ENCODE peak calls at places on chromosomes 6 and 20, in eight cellular contexts. X, Z, P, R, O, T, Y and G are unnamed samples.

GRCh38 chr6:4130357-4130987 is 4.9 kb downstream of the ECI2 start:
- DNase-seq in R (no peak), Y (no peak), O (no peak), Z (no peak), X (no peak), P (no peak), T (peak), G (no peak)

GRCh38 chr20:23436681-23437080 is 2.8 kb upstream of the CSTL1 start:
- DNase-seq in T (no peak), Z (no peak), O (no peak), R (no peak), X (no peak), Y (peak), P (no peak), G (no peak)

GRCh38 chr6:83467620-83468036 is 36.8 kb upstream of the ME1 start:
- DNase-seq in P (no peak), X (no peak), T (no peak), Y (no peak), Z (peak), O (no peak), R (no peak), G (no peak)

GRCh38 chr20:61813791-61814190 is 251.9 kb downstream of the TAF4 start:
- DNase-seq in Y (no peak), O (no peak), Z (no peak), X (no peak), P (no peak), T (no peak), R (no peak), G (no peak)

GRCh38 chr6:40256831-40257230 is 322.6 kb upstream of the MOCS1 start:
- DNase-seq in R (no peak), X (no peak), P (no peak), O (no peak), Y (no peak), Z (no peak), T (no peak), G (no peak)

GRCh38 chr6:30154709-30155521 is 6.1 kb downstream of the TRIM10 start:
- DNase-seq in T (peak), R (no peak), Z (no peak), O (peak), P (peak), X (peak), Y (no peak), G (peak)

GRCh38 chr20:17654649-17655285 is 27.3 kb downstream of the RRBP1 start:
- DNase-seq in X (no peak), R (peak), Z (peak), T (peak), O (no peak), P (no peak), Y (peak), G (peak)

GRCh38 chr20:42063176-42063575 is 445.0 kb upstream of the CHD6 start:
- DNase-seq in Z (no peak), T (no peak), X (no peak), P (no peak), O (no peak), Y (no peak), R (no peak), G (no peak)

GRCh38 chr6:139762587-139763031 is 388.2 kb upstream of the CITED2 start:
- DNase-seq in T (no peak), R (no peak), X (no peak), Z (no peak), O (no peak), P (peak), Y (no peak), G (no peak)

GRCh38 chr6:26328265-26328844 is 36.6 kb upstream of the BTN3A2 start:
- DNase-seq in X (no peak), P (no peak), T (no peak), R (no peak), Z (no peak), O (no peak), Y (peak), G (no peak)

GRCh38 chr6:15892369-15892768 is 229.5 kb upstream of the DTNBP1 start:
- DNase-seq in R (no peak), X (no peak), Y (no peak), P (peak), Z (no peak), T (no peak), O (no peak), G (no peak)

GRCh38 chr6:96520039-96520850 is 1.4 kb upstream of the UFL1 start:
- DNase-seq in R (no peak), O (no peak), Y (peak), Z (no peak), X (peak), P (no peak), T (peak), G (peak)

GRCh38 chr20:36208257-36208656 is 28.0 kb upstream of the AAR2 start:
- DNase-seq in X (no peak), O (no peak), T (no peak), Z (no peak), P (no peak), Y (peak), R (no peak), G (no peak)

GRCh38 chr6:155778336-155778735 is 322.7 kb upstream of the NOX3 start:
- DNase-seq in P (no peak), Z (no peak), O (no peak), R (no peak), Y (no peak), T (no peak), X (no peak), G (no peak)

GRCh38 chr6:125307150-125307838 is 5.5 kb upstream of the HDDC2 start:
- DNase-seq in Y (no peak), X (no peak), T (no peak), Z (no peak), O (peak), R (no peak), P (no peak), G (peak)

GRCh38 chr6:22785036-22785435 is 215.7 kb downstream of the HDGFL1 start:
- DNase-seq in T (no peak), Z (no peak), O (no peak), Y (no peak), P (no peak), X (peak), R (peak), G (no peak)

GRCh38 chr20:22623211-22623610 is 38.8 kb upstream of the FOXA2 start:
- DNase-seq in T (no peak), Z (no peak), R (no peak), Y (peak), X (no peak), P (no peak), O (no peak), G (no peak)

GRCh38 chr6:33082702-33083101 is 6.9 kb downstream of the HLA-DPB1 start:
- DNase-seq in Z (peak), Y (peak), P (peak), X (no peak), T (no peak), O (no peak), R (peak), G (no peak)

GRCh38 chr6:105181981-105182515 is 2.2 kb upstream of the POPDC3 start:
- DNase-seq in X (no peak), P (no peak), Y (peak), T (no peak), O (no peak), R (no peak), Z (no peak), G (no peak)

GRCh38 chr20:62787866-62788265 is 8.4 kb upstream of the MRGBP start:
- DNase-seq in O (no peak), Z (no peak), X (no peak), Y (no peak), R (no peak), T (no peak), P (no peak), G (no peak)

GRCh38 chr6:109799664-109800063 is 108.6 kb downstream of the FIG4 start:
- DNase-seq in X (no peak), T (no peak), P (no peak), O (no peak), Y (no peak), Z (no peak), R (no peak), G (peak)

GRCh38 chr20:39479196-39479810 is 517.2 kb downstream of the DHX35 start:
- DNase-seq in Z (no peak), Y (no peak), T (no peak), O (no peak), X (no peak), R (no peak), P (no peak), G (no peak)

GRCh38 chr20:61185181-61185580 is 66.9 kb upstream of the CDH4 start:
- DNase-seq in P (no peak), Y (no peak), T (no peak), O (peak), X (no peak), Z (no peak), R (no peak), G (peak)

GRCh38 chr6:2593167-2593566 is 157.6 kb downstream of the MYLK4 start:
- DNase-seq in Z (no peak), O (no peak), Y (no peak), P (no peak), R (no peak), T (no peak), X (no peak), G (no peak)

GRCh38 chr20:52524865-52525264 is 333.3 kb upstream of the ZFP64 start:
- DNase-seq in Y (no peak), X (peak), T (no peak), P (peak), O (no peak), R (no peak), Z (no peak), G (no peak)

GRCh38 chr6:15369838-15370237 is 124.0 kb downstream of the JARID2 start:
- DNase-seq in O (no peak), X (no peak), Z (no peak), R (no peak), T (no peak), Y (no peak), P (peak), G (no peak)

DNA sequence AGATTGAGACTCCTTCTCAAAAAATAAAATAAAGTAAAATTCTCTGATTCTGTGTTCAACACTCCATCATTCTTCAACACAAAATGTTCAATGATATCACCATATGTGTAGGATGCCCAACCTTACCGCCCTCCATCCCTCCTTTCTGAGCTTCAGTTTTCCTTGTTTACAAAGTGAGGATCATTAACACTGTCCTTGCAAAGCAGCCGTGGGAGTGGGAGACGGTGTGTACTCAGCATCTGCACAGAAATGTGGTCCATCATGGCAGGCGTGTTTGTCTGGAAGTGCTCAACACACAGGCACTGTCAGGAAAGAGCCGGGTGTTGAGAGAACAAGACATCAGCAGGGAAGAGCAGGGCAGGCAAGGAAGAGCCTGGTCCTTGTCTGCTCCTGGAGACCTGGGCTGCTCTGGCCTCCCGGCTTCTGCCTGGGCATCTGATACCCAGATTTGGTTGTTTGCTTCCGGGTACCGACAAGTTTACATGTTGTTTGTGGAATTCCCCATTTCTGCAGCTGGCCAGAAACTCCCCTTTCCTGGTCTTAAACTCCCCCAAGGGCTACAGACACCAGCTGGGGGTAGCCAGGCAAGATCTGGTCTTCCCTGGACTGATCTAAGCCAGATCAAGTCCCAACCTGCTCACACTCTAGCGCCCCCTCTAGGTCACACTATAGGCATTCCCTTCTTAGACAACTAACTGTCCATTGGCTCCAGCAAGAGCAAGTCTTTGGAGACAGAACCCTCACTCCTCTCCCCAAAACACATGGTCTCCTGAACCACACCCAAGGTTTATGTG is 26.7 kb upstream of the TTPAL start:
- DNase-seq in Y (peak), R (peak), Z (no peak), T (peak), P (no peak), X (no peak), O (no peak), G (no peak)
- TF ChIP-seq CTCF in Y (peak), R (peak), Z (no peak), T (no peak), P (peak), X (no peak), O (peak), G (no peak)

DNA sequence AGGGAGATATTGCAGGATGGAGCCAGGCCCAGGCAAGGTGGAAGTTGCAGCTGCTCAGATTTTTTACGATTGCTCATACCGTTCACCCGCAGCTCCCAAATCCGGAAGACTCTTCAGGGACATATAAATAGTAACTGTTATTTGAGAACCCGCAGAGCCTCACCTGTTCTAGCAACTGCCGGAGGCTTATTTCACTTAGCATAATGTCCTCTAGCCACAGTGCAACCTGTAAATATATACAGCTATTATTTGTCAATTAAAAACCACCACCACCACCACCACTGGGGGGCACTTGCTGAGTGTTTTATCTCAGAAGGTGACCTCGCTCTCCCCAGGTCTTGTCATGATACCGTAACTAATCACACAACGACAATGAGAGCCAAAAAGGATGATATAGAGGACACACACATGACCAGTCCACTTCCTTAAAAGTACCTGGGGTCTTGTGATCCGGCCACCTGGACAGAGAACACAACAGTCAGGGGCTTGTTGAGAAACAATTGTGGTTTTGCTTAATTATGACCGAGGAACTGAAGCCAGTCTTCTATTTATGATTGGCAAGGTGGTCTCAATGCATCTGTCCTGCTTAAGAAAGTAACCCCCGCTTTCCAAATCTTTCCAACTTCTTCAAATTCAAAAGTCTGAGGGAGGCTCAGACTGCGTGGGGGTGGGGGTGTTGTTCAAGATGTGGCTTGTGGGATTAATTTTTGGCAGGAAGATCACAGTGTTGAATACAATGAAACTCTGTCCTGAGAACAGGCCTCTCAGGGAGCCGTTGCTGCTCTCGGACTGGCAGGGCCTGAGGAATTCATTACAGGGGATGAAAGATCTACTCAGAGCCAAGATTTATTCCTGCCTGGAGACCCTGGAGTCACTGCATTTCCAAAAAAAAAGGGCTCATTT is 107.7 kb upstream of the PRND start:
- DNase-seq in O (peak), Z (no peak), T (peak), Y (peak), P (peak), X (peak), R (peak), G (peak)
- TF ChIP-seq CTCF in O (peak), Z (peak), T (no peak), Y (peak), P (peak), X (peak), R (peak), G (peak)

GRCh38 chr6:131811510-131811909 is 3.7 kb downstream of the ENPP1 start:
- DNase-seq in Z (no peak), T (no peak), R (no peak), O (no peak), X (no peak), Y (no peak), P (no peak), G (no peak)

GRCh38 chr6:131807321-131807643 is 538 bp upstream of the ENPP1 start:
- DNase-seq in O (no peak), T (no peak), P (no peak), Y (no peak), Z (no peak), X (no peak), R (no peak), G (no peak)

GRCh38 chr6:131803007-131803769 is 4.6 kb upstream of the ENPP1 start:
- DNase-seq in X (no peak), Z (no peak), R (no peak), T (no peak), P (no peak), O (no peak), Y (no peak), G (no peak)

GRCh38 chr6:131808460-131809269 is 845 bp downstream of the ENPP1 start:
- DNase-seq in T (no peak), X (no peak), R (peak), P (no peak), Z (no peak), Y (no peak), O (no peak), G (no peak)

DNA sequence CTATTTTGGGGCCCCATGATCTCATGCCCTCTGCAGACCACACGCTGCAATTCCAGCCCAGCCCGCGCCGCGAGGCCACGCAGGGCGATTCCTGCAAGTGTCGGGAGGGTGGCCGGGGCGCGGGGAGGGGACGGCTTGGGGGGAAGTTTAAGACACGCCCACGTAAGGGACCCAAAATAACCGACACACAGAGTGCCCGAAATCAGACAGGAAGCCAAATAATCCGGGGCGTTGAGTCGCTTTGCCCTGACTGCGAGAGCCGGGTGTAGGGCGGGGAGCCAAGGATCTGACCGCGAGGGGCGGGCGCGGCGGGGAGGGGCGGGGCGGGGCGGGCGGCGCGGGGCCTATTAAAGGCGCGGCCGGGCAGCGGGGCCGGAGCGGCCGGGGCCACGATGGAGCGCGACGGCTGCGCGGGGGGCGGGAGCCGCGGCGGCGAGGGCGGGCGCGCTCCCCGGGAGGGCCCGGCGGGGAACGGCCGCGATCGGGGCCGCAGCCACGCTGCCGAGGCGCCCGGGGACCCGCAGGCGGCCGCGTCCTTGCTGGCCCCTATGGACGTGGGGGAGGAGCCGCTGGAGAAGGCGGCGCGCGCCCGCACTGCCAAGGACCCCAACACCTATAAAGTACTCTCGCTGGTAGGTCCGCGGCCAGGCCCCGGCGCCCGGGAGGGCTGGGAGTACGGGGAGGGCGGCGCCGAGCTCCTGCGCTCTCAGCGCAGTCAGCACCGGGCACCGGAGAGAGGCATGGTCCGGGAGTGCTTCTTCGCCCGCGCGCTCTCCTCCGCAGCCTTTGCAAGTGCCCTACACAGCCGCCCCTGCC is at the start of gene ENPP1:
- DNase-seq in Z (peak), Y (peak), X (peak), T (peak), O (peak), P (peak), R (peak), G (peak)
- TF ChIP-seq CTCF in Z (peak), Y (peak), X (no peak), T (peak), O (peak), P (peak), R (peak), G (peak)

GRCh38 chr6:167751579-167752115 is 75.1 kb upstream of the AFDN start:
- DNase-seq in Y (no peak), P (no peak), T (no peak), O (no peak), R (no peak), X (no peak), Z (no peak), G (no peak)
- TF ChIP-seq CTCF in Y (no peak), P (no peak), T (no peak), O (no peak), R (no peak), X (no peak), Z (no peak), G (no peak)